ENCODE peak calls at places on chromosomes 4 and X, in ten cellular contexts. G is GM04504; S is left cardiac atrium; U is neuronal stem cell; A is activated CD4-positive, alpha-beta T cell treated with anti-CD3 and anti-CD28 coated beads, Interleukin-2, amount 10 ng/mL, durations not matched to agents 7 days and 5 days; Z is MCF 10A; F is kidney glomerular epithelial cell; Q is AG09309; E is omental fat pad; X is activated naive CD4-positive, alpha-beta T cell treated with anti-CD3 and anti-CD28 coated beads, Interleukin-2, amount 50 U/mL, for 16 hours. Y is an unnamed sample.

GRCh38 chr4:87679449-87680169 is 29.5 kb downstream of the DMP1 start:
- DNase-seq in F (no peak), U (peak), X (peak), G (peak), Q (peak), S (peak), E (no peak), A (peak), Z (peak), Y (no peak)

GRCh38 chrX:24145340-24146186 is 4.0 kb upstream of the ZFX start:
- DNase-seq in Z (no peak), F (peak), G (no peak), E (no peak), X (no peak), A (no peak), U (no peak), Q (peak), S (no peak), Y (no peak)

GRCh38 chr4:126427781-126428360 is 1113.1 kb downstream of the FAT4 start:
- DNase-seq in E (no peak), U (no peak), F (no peak), Z (no peak), A (no peak), Q (no peak), S (no peak), G (no peak), X (no peak), Y (no peak)

GRCh38 chrX:48278958-48279357 is 23.8 kb downstream of the SSX1 start:
- DNase-seq in F (no peak), S (no peak), Q (no peak), Z (peak), A (no peak), U (no peak), X (no peak), E (no peak), G (no peak), Y (no peak)

GRCh38 chr4:17719106-17719505 is 62.3 kb downstream of the FAM184B start:
- DNase-seq in G (no peak), Q (no peak), A (no peak), U (no peak), E (no peak), X (no peak), F (no peak), Z (peak), S (no peak), Y (no peak)

GRCh38 chr4:152640058-152640921 is 39.5 kb downstream of the TMEM154 start:
- DNase-seq in S (no peak), X (no peak), Q (no peak), G (no peak), F (no peak), E (no peak), U (no peak), Z (peak), A (no peak), Y (no peak)

GRCh38 chr4:156523492-156523891 is 448.1 kb downstream of the PDGFC start:
- DNase-seq in U (no peak), X (no peak), S (no peak), Z (no peak), Q (no peak), G (no peak), A (no peak), E (no peak), F (no peak), Y (no peak)

GRCh38 chr4:53576676-53577372 is 14.5 kb downstream of the LNX1 start:
- DNase-seq in G (no peak), A (no peak), E (no peak), Q (peak), X (no peak), F (peak), Z (no peak), S (no peak), U (no peak), Y (no peak)

GRCh38 chr4:59969909-59970308 is 1230.2 kb upstream of the ADGRL3 start:
- DNase-seq in F (no peak), Z (no peak), E (no peak), G (no peak), U (no peak), A (no peak), Q (no peak), X (no peak), S (no peak), Y (no peak)

GRCh38 chrX:98299785-98300184 is 1416.1 kb downstream of the RPA4 start:
- DNase-seq in Z (peak), A (no peak), X (no peak), S (no peak), U (no peak), G (no peak), E (no peak), Q (no peak), F (no peak), Y (no peak)

GRCh38 chr4:122960298-122960985 is 38.0 kb upstream of the NUDT6 start:
- DNase-seq in X (no peak), U (no peak), Q (no peak), G (no peak), F (no peak), S (no peak), Z (no peak), A (no peak), E (no peak), Y (no peak)

GRCh38 chr4:82560853-82561744 is 689 bp downstream of the TMEM150C start:
- DNase-seq in Q (no peak), F (no peak), E (no peak), X (no peak), A (no peak), G (no peak), Z (no peak), U (no peak), S (no peak), Y (no peak)

GRCh38 chr4:88802138-88802537 is 104.5 kb upstream of the NAP1L5 start:
- DNase-seq in S (no peak), Z (no peak), E (no peak), U (no peak), F (no peak), Q (no peak), G (no peak), X (no peak), A (no peak), Y (no peak)

GRCh38 chrX:129717902-129718301 is 20.9 kb upstream of the XPNPEP2 start:
- DNase-seq in U (no peak), X (no peak), G (no peak), A (no peak), S (no peak), Z (peak), Q (peak), E (no peak), F (no peak), Y (no peak)

GRCh38 chr4:182752158-182752910 is 164.9 kb downstream of the DCTD start:
- DNase-seq in E (no peak), Z (no peak), A (no peak), X (no peak), F (peak), U (no peak), S (no peak), G (peak), Q (peak), Y (no peak)

GRCh38 chrX:65643046-65643785 is 24.2 kb upstream of the MSN start:
- DNase-seq in Q (no peak), E (no peak), X (no peak), F (peak), S (no peak), Z (peak), U (no peak), A (no peak), G (no peak), Y (no peak)

GRCh38 chr4:140755811-140756291 is 334 bp downstream of the TBC1D9 start:
- DNase-seq in Z (peak), G (no peak), F (peak), U (peak), A (peak), E (no peak), Q (no peak), X (no peak), S (peak), Y (peak)

GRCh38 chr4:173514641-173515217 is 15.3 kb downstream of the HAND2 start:
- DNase-seq in G (no peak), U (no peak), F (no peak), E (no peak), Z (no peak), A (no peak), X (no peak), S (no peak), Q (no peak), Y (no peak)

GRCh38 chr4:17781831-17782287 is 438 bp upstream of the FAM184B start:
- DNase-seq in X (no peak), A (no peak), S (no peak), Z (no peak), Q (no peak), U (no peak), G (no peak), E (no peak), F (no peak), Y (no peak)

GRCh38 chr4:76260571-76260970 is 9.1 kb downstream of the FAM47E start:
- DNase-seq in Q (no peak), S (no peak), F (no peak), G (no peak), X (no peak), U (no peak), Z (no peak), A (no peak), E (no peak), Y (no peak)

GRCh38 chr4:21769404-21770147 is 179.0 kb downstream of the KCNIP4 start:
- DNase-seq in Z (peak), S (no peak), X (no peak), E (no peak), A (no peak), Q (peak), F (peak), U (no peak), G (no peak), Y (no peak)

GRCh38 chr4:97367878-97368277 is 775.4 kb downstream of the STPG2 start:
- DNase-seq in Q (no peak), F (peak), U (no peak), Z (peak), E (no peak), X (no peak), G (no peak), S (no peak), A (no peak), Y (no peak)

GRCh38 chr4:81682492-81682891 is 210.8 kb upstream of the RASGEF1B start:
- DNase-seq in S (no peak), F (no peak), X (no peak), E (no peak), Q (no peak), Z (no peak), G (no peak), U (no peak), A (no peak), Y (no peak)

GRCh38 chrX:119669424-119670037 is 23.4 kb downstream of the SEPTIN6 start:
- DNase-seq in X (no peak), Z (no peak), A (no peak), F (no peak), E (no peak), G (no peak), U (no peak), S (peak), Q (no peak), Y (peak)

GRCh38 chrX:41184312-41184711 is 99.1 kb downstream of the USP9X start:
- DNase-seq in Q (no peak), E (no peak), A (peak), X (no peak), Z (no peak), G (no peak), U (no peak), F (no peak), S (no peak), Y (no peak)

GRCh38 chr4:158758142-158758541 is 10.7 kb upstream of the FNIP2 start:
- DNase-seq in X (no peak), G (no peak), Z (no peak), S (no peak), U (no peak), A (no peak), F (no peak), Q (peak), E (no peak), Y (no peak)

GRCh38 chrX:43849173-43849572 is 33.1 kb downstream of the MAOB start:
- DNase-seq in Q (no peak), A (no peak), Z (no peak), X (no peak), G (no peak), F (no peak), E (no peak), S (no peak), U (no peak), Y (no peak)

GRCh38 chr4:85298037-85298436 is 176.9 kb upstream of the ARHGAP24 start:
- DNase-seq in E (no peak), Q (no peak), X (no peak), S (no peak), G (no peak), A (no peak), F (no peak), U (no peak), Z (no peak), Y (no peak)

GRCh38 chr4:48127882-48128394 is 6.1 kb downstream of the TXK start:
- DNase-seq in Z (peak), U (peak), S (peak), A (peak), G (peak), X (peak), F (peak), E (no peak), Q (peak), Y (peak)

GRCh38 chrX:139738581-139738980 is 30.6 kb upstream of the MCF2 start:
- DNase-seq in U (no peak), S (no peak), F (peak), E (no peak), X (no peak), G (no peak), Q (no peak), Z (peak), A (peak), Y (no peak)

GRCh38 chrX:71606536-71607216 is 11.6 kb downstream of the CXCR3 start:
- DNase-seq in F (no peak), X (no peak), Q (no peak), Z (no peak), G (no peak), S (no peak), E (no peak), A (peak), U (no peak), Y (no peak)

GRCh38 chrX:102832661-102833060 is 104.4 kb upstream of the RAB40AL start:
- DNase-seq in X (no peak), S (no peak), Z (peak), U (no peak), F (no peak), E (no peak), Q (peak), G (peak), A (no peak), Y (no peak)

GRCh38 chrX:72272868-72273267 is 4.2 kb downstream of the RPS4X start:
- DNase-seq in F (peak), A (no peak), Q (no peak), X (no peak), S (no peak), G (no peak), Z (peak), E (no peak), U (no peak), Y (no peak)

GRCh38 chr4:88672987-88673386 is 24.6 kb downstream of the NAP1L5 start:
- DNase-seq in S (no peak), A (peak), G (no peak), F (no peak), Q (no peak), E (no peak), X (peak), U (no peak), Z (peak), Y (peak)

GRCh38 chrX:118239471-118239870 is 106.4 kb upstream of the WDR44 start:
- DNase-seq in E (no peak), Z (no peak), X (no peak), A (no peak), F (no peak), U (no peak), G (no peak), S (no peak), Q (no peak), Y (no peak)

GRCh38 chr4:118059397-118059796 is 25.1 kb downstream of the NDST3 start:
- DNase-seq in G (no peak), S (no peak), A (no peak), F (no peak), U (no peak), E (no peak), X (no peak), Z (no peak), Q (no peak), Y (no peak)

GRCh38 chr4:74823194-74823593 is 28.9 kb upstream of the BTC start:
- DNase-seq in F (no peak), U (no peak), X (no peak), G (no peak), Z (no peak), A (no peak), Q (no peak), S (no peak), E (no peak), Y (no peak)

GRCh38 chrX:149848855-149849254 is 32.1 kb upstream of the MAGEA8 start:
- DNase-seq in X (no peak), Z (no peak), F (no peak), E (no peak), G (no peak), U (no peak), S (no peak), A (no peak), Q (no peak), Y (no peak)

Y was measured in stomach.